ENCODE peak calls at places on chromosomes 13 and 19, in six cellular contexts. O is lung, V is GM23338, J is AG10803, W is brain microvascular endothelial cell, R is AG09309. I is an unnamed sample.
A peak's percentile ranks its signal among the peaks of the same experiment; 100 is the strongest.

GRCh38 chr19:57026476-57026875 is 93.3 kb upstream of the USP29 start:
- DNase-seq in R (no peak), W (no peak), J (no peak), O (no peak), V (no peak), I (no peak)

GRCh38 chr19:789473-790052 is 7.7 kb upstream of the PTBP1 start:
- DNase-seq in R (no peak), W (no peak), O (no peak), V (peak; percentile 82), J (peak; percentile 35), I (no peak)

GRCh38 chr19:41597600-41598041 is 21.7 kb downstream of the CEACAM21 start:
- DNase-seq in O (peak; percentile 70), V (peak; percentile 87), J (peak; percentile 63), W (peak; percentile 73), R (peak; percentile 16), I (peak; percentile 15)

GRCh38 chr13:48505597-48506091 is 27.2 kb downstream of the RCBTB2 start:
- DNase-seq in R (peak; percentile 23), O (no peak), V (no peak), J (peak; percentile 88), W (no peak), I (no peak)

GRCh38 chr19:41386442-41386841 is 10.1 kb downstream of the TMEM91 start:
- DNase-seq in V (no peak), O (no peak), R (no peak), J (no peak), W (no peak), I (no peak)

GRCh38 chr13:106296723-106297122 is 238.7 kb downstream of the EFNB2 start:
- DNase-seq in O (no peak), R (no peak), J (no peak), W (no peak), V (no peak), I (no peak)

GRCh38 chr13:42883771-42884170 is 102.4 kb downstream of the FAM216B start:
- DNase-seq in W (peak; percentile 63), J (peak; percentile 84), O (no peak), V (no peak), R (no peak), I (no peak)

GRCh38 chr13:38582133-38582532 is 104.7 kb upstream of the FREM2 start:
- DNase-seq in V (peak; percentile 72), J (peak; percentile 31), O (no peak), W (peak; percentile 26), R (no peak), I (no peak)

GRCh38 chr19:39126593-39127187 is 1.1 kb downstream of the PAK4 start:
- DNase-seq in W (no peak), V (no peak), J (peak; percentile 40), R (no peak), O (peak; percentile 68), I (no peak)

GRCh38 chr13:25764378-25764777 is 287.4 kb downstream of the SHISA2 start:
- DNase-seq in W (no peak), V (peak; percentile 57), O (no peak), R (no peak), J (no peak), I (no peak)

GRCh38 chr13:73751290-73751689 is 382.9 kb downstream of the KLF12 start:
- DNase-seq in V (no peak), J (no peak), O (no peak), W (no peak), R (no peak), I (no peak)

GRCh38 chr13:23724196-23724970 is 154.2 kb downstream of the TNFRSF19 start:
- DNase-seq in V (peak; percentile 21), J (no peak), O (no peak), R (no peak), W (no peak), I (no peak)

GRCh38 chr13:40920826-40921225 is 98.3 kb downstream of the ELF1 start:
- DNase-seq in J (no peak), V (no peak), W (no peak), O (no peak), R (no peak), I (no peak)

GRCh38 chr19:33755314-33756020 is 41.2 kb upstream of the KCTD15 start:
- DNase-seq in W (no peak), O (no peak), V (no peak), R (no peak), J (no peak), I (no peak)

GRCh38 chr19:2686347-2686746 is 16.1 kb downstream of the GNG7 start:
- DNase-seq in O (no peak), V (no peak), R (no peak), W (no peak), J (no peak), I (no peak)

GRCh38 chr13:102325321-102325720 is 76.5 kb downstream of the FGF14 start:
- DNase-seq in R (no peak), J (no peak), W (no peak), O (no peak), V (no peak), I (no peak)

GRCh38 chr13:91087276-91087675 is 260.2 kb upstream of the MIR17HG start:
- DNase-seq in O (no peak), R (no peak), W (no peak), V (no peak), J (no peak), I (no peak)

GRCh38 chr13:90238433-90238832 is 1109.1 kb upstream of the MIR17HG start:
- DNase-seq in R (no peak), O (no peak), J (no peak), V (peak; percentile 26), W (no peak), I (no peak)

GRCh38 chr13:50168803-50169202 is 153.6 kb downstream of the KCNRG start:
- DNase-seq in O (no peak), V (no peak), R (no peak), J (no peak), W (no peak), I (no peak)

GRCh38 chr19:1000591-1001537 is 645 bp downstream of the GRIN3B start:
- DNase-seq in O (no peak), R (no peak), W (no peak), J (no peak), V (peak; percentile 44), I (no peak)

GRCh38 chr19:40976134-40976533 is 14.9 kb upstream of the CYP2B6 start:
- DNase-seq in W (no peak), R (no peak), V (no peak), O (no peak), J (no peak), I (no peak)

GRCh38 chr13:31409678-31410356 is 210.0 kb downstream of the B3GLCT start:
- DNase-seq in W (no peak), O (no peak), R (no peak), V (peak; percentile 52), J (peak; percentile 13), I (no peak)

GRCh38 chr19:5114713-5115112 is 145.8 kb downstream of the KDM4B start:
- DNase-seq in V (no peak), W (no peak), J (no peak), O (no peak), R (no peak), I (no peak)

DNA sequence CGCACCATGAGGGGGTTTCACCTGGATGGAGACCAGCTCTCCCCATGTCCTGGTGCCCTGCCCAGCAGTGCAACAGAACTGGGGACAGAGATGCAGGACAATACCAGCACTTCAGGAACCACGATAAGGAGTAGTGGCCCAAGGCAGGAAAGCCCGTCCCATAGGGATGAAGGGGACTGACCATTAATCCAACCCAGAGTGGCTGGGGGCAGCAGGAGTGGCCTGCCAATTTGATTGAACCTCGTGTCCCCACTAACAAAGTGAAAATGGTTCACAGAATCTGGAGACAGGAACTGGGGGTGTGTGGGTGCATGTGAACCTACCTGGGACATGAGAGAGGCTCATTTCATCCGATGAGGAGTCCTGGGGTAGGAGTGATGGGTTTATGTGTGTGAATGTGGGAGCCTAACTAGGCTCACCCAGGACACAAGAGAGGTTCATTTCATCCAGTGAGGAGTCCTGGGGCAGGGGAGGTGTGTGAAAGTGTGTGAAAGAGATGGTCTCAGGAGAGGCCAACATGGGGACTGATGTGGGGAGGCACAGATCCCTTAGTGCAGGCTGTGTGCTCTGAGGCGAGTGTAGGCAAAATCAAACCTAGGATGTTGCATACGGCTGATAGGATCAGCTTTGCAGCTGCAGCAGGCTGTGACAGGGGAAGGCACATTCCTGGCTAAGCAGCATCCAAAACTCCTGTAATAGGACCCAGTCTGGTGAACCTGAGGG is 98.2 kb downstream of the ZNF429 start:
- DNase-seq in V (peak; percentile 61), R (no peak), O (no peak), W (no peak), J (no peak), I (no peak)
- H3K4me3 ChIP-seq in V (peak overlapping the region; percentile 43), R (no peak overlapping the region), O (no peak overlapping the region), W (no peak overlapping the region), J (peak overlapping the region; percentile 11), I (no peak overlapping the region)

GRCh38 chr19:10568444-10568825 is 344 bp downstream of the CDKN2D start:
- DNase-seq in W (no peak), O (no peak), V (peak; percentile 75), J (no peak), R (no peak), I (no peak)
- TF ChIP-seq CTCF in W (no peak), O (no peak), V (peak; percentile 7), J (no peak), R (no peak), I (no peak)

GRCh38 chr13:94825507-94825906 is 113.2 kb upstream of the SOX21 start:
- DNase-seq in V (peak; percentile 85), O (peak; percentile 41), J (peak; percentile 11), W (no peak), R (no peak), I (peak; percentile 21)

GRCh38 chr13:94829201-94829600 is 116.9 kb upstream of the SOX21 start:
- DNase-seq in R (no peak), J (no peak), O (no peak), V (no peak), W (no peak), I (no peak)

GRCh38 chr13:94824601-94825000 is 112.3 kb upstream of the SOX21 start:
- DNase-seq in R (no peak), J (no peak), V (no peak), O (no peak), W (no peak), I (no peak)

GRCh38 chr13:94829801-94830200 is 117.5 kb upstream of the SOX21 start:
- DNase-seq in O (no peak), J (no peak), R (no peak), W (no peak), V (no peak), I (no peak)
- H3K4me3 ChIP-seq in O (no peak overlapping the region), J (no peak overlapping the region), R (no peak overlapping the region), W (no peak overlapping the region), V (no peak overlapping the region), I (no peak overlapping the region)

DNA sequence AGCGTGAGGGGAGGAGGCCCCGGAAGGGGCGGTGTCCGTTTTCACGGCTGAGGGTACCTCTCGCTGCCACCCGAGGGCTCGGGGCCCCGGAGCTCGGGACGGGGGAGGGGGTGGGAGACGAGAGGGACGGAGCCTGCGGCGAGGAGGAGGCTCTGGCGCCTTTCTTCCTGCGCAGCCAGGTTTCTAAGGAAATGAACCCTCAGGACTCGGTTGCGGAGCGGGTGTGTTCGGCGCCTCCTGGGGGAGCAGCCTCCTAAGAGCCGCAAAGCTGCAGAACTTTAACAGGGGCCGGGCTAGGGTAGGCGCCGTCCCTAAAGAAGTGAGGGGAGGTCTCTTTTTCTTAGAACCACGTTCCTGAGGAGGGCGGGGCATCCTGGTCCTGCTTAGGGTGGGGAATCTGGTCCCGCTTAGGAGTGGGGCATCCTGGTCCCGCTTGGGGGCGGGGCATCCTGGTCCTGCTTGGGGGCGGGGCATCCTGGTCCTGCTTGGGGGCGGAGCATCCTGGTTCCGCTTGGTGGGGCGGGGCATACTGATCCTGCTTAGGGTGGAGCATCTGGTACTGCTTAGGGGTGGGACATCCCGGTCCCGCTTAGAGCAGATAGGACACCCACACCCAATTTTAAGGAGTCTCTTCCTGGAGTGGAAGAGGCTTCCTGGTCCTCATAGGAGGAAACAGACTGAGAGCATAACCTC is 6.2 kb downstream of the SYT5 start:
- DNase-seq in V (peak; percentile 93), O (no peak), J (peak; percentile 73), W (peak; percentile 62), R (peak; percentile 34), I (no peak)
- TF ChIP-seq CTCF in V (no peak), O (no peak), J (peak; percentile 20), W (peak; percentile 23), R (no peak), I (no peak)

I was measured in retinal pigment epithelial cell.